ENCODE peak calls at places on chromosomes 5 and 9, in ten cellular contexts. Z is AG10803, C is astrocyte of the spinal cord, M is neural crest cell, B is uterus, H is BE2C, I is mesothelial cell of epicardium, D is WTC11, X is ovary, R is MCF 10A. P is an unnamed sample.
A peak's percentile ranks its signal among the peaks of the same experiment; 100 is the strongest.

GRCh38 chr5:170552486-170553122 is 48.8 kb downstream of the KCNIP1 start:
- DNase-seq in I (peak; percentile 86), M (peak; percentile 9), R (no peak), Z (peak; percentile 58), X (peak; percentile 69), B (peak; percentile 88), C (peak; percentile 91), D (peak; percentile 53), H (no peak), P (no peak)

GRCh38 chr5:52725065-52725746 is 62.5 kb upstream of the ITGA1 start:
- DNase-seq in R (peak; percentile 37), H (peak; percentile 12), D (no peak), M (no peak), X (no peak), I (no peak), Z (peak; percentile 18), C (no peak), B (no peak), P (no peak)

GRCh38 chr9:14343236-14343947 is 29.5 kb upstream of the NFIB start:
- DNase-seq in X (no peak), Z (no peak), I (no peak), C (no peak), D (no peak), R (no peak), M (no peak), B (no peak), H (no peak), P (no peak)

GRCh38 chr9:95807326-95807947 is 68.1 kb upstream of the ERCC6L2 start:
- DNase-seq in C (peak; percentile 53), Z (no peak), I (no peak), B (no peak), M (no peak), X (peak; percentile 72), D (no peak), R (no peak), H (no peak), P (no peak)

GRCh38 chr9:88745281-88746001 is 210.5 kb downstream of the NXNL2 start:
- DNase-seq in X (no peak), Z (peak; percentile 99), I (no peak), D (no peak), R (no peak), B (peak; percentile 39), M (no peak), C (peak; percentile 60), H (peak; percentile 77), P (no peak)

GRCh38 chr9:93030642-93031628 is 27.6 kb upstream of the SUSD3 start:
- DNase-seq in M (no peak), D (no peak), B (peak; percentile 31), C (no peak), R (no peak), X (no peak), I (no peak), Z (no peak), H (no peak), P (no peak)

GRCh38 chr5:130168211-130168610 is 263.9 kb downstream of the CHSY3 start:
- DNase-seq in Z (no peak), B (no peak), I (no peak), M (no peak), C (peak; percentile 74), D (no peak), R (peak; percentile 54), X (no peak), H (no peak), P (no peak)

GRCh38 chr9:95104966-95105365 is 212.5 kb downstream of the FANCC start:
- DNase-seq in B (no peak), C (no peak), X (no peak), H (no peak), I (no peak), D (no peak), R (no peak), M (no peak), Z (no peak), P (no peak)

GRCh38 chr9:135804588-135805421 is 102.5 kb downstream of the CAMSAP1 start:
- DNase-seq in C (peak; percentile 26), X (no peak), Z (peak; percentile 15), R (no peak), B (no peak), D (peak; percentile 63), I (no peak), H (no peak), M (no peak), P (no peak)

GRCh38 chr5:14266171-14266570 is 123.0 kb downstream of the TRIO start:
- DNase-seq in D (no peak), M (no peak), X (no peak), R (no peak), H (no peak), I (no peak), B (no peak), C (no peak), Z (peak; percentile 47), P (no peak)

GRCh38 chr5:14268738-14269137 is 125.6 kb downstream of the TRIO start:
- DNase-seq in C (peak; percentile 57), Z (peak; percentile 47), R (peak; percentile 37), H (no peak), B (no peak), I (no peak), X (peak; percentile 56), M (no peak), D (no peak), P (no peak)

GRCh38 chr5:14268236-14268701 is 125.1 kb downstream of the TRIO start:
- DNase-seq in C (peak; percentile 68), B (no peak), X (no peak), H (peak; percentile 63), R (peak; percentile 69), Z (peak; percentile 83), M (no peak), I (no peak), D (no peak), P (no peak)

GRCh38 chr5:14266686-14267085 is 123.5 kb downstream of the TRIO start:
- DNase-seq in Z (no peak), C (no peak), D (no peak), H (no peak), I (no peak), X (no peak), B (no peak), M (no peak), R (no peak), P (no peak)

DNA sequence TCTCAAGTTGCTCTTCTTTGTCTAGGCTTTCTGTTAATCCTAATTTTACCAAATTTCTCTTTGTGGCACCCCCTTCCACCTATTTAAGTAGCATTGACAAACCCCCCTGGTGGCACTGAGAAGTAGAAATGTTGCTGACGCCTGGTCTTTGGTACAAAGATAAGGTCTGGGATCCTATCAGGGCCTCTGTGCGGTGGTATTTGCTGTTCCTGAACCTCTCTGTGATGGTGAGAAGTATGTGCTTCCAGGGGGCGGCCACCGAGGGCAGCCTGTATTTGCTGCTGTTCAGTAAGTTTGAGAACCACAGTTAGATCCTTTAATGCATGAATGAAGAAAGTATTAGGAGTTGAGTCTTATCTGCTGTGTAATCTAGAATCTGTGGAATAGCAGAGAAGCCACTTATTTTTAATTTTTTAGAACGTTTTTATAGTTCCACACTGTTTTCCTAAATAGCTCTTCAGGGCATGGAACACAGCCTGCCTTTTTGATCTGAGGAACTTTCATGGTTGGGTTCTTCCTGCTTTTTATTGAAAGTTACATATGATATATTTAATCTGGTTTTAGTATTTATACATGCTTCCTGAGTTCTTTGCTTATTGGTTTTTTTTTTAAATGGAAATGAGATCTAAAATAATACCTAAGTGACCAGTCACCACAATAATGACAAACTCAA is 124.2 kb downstream of the TRIO start:
- DNase-seq in X (no peak), Z (no peak), R (no peak), M (no peak), D (no peak), B (no peak), H (no peak), C (no peak), I (no peak), P (no peak)
- TF ChIP-seq CTCF in X (no peak), Z (no peak), R (no peak), M (no peak), D (no peak), B (no peak), H (no peak), C (peak; percentile 10), I (no peak), P (peak; percentile 14)

GRCh38 chr5:132901730-132902129 is 28.3 kb downstream of the LEAP2 start:
- DNase-seq in Z (no peak), I (no peak), H (no peak), R (no peak), X (no peak), M (no peak), B (no peak), C (no peak), D (no peak), P (no peak)

GRCh38 chr5:132909702-132910101 is 36.2 kb downstream of the LEAP2 start:
- DNase-seq in I (no peak), H (no peak), M (no peak), X (no peak), C (no peak), R (no peak), Z (no peak), B (no peak), D (no peak), P (no peak)

GRCh38 chr5:132907161-132907560 is 33.7 kb downstream of the LEAP2 start:
- DNase-seq in I (no peak), R (no peak), Z (no peak), M (no peak), X (no peak), D (no peak), B (no peak), C (no peak), H (no peak), P (no peak)

GRCh38 chr5:132901036-132901435 is 27.6 kb downstream of the LEAP2 start:
- DNase-seq in Z (no peak), C (no peak), X (no peak), H (no peak), R (no peak), B (no peak), D (no peak), I (no peak), M (no peak), P (no peak)

GRCh38 chr5:132905938-132906337 is 32.5 kb downstream of the LEAP2 start:
- DNase-seq in X (no peak), Z (peak; percentile 62), M (no peak), D (no peak), R (peak; percentile 54), B (no peak), C (no peak), I (no peak), H (no peak), P (no peak)
- TF ChIP-seq CTCF in X (no peak), Z (peak; percentile 25), M (peak; percentile 33), D (no peak), R (no peak), B (no peak), C (no peak), I (peak; percentile 35), H (no peak), P (peak; percentile 12)

DNA sequence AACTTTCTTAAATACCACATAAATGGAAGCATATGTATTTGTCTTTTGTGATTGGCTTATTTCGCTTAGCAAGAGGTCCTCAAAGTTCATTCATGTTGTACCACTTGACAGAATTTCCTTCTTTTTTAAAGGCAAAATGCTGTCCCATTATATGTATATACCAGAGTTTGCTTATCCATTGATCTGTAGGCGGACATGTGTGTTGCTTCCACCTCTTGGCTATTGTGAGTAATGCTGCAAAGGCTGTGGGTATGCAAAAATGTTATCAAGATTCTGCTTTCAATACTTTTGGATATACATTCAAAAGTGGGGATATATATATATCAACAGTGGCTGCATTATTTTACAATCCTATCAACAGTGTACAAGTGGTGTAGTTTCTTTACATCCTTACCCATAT is 271.0 kb downstream of the PRR16 start:
- DNase-seq in H (no peak), C (no peak), D (no peak), M (no peak), I (no peak), R (no peak), X (no peak), B (no peak), Z (no peak), P (no peak)
- TF ChIP-seq CTCF in H (peak; percentile 39), C (peak; percentile 11), D (no peak), M (no peak), I (no peak), R (peak; percentile 12), X (no peak), B (no peak), Z (no peak), P (no peak)

GRCh38 chr5:8993031-8993430 is 552.8 kb downstream of the SEMA5A start:
- DNase-seq in Z (no peak), H (no peak), R (peak; percentile 33), D (no peak), B (no peak), I (no peak), M (no peak), C (no peak), X (no peak), P (no peak)
- TF ChIP-seq CTCF in Z (peak; percentile 45), H (peak; percentile 24), R (peak; percentile 37), D (peak; percentile 25), B (no peak), I (peak; percentile 65), M (peak; percentile 67), C (peak; percentile 62), X (no peak), P (peak; percentile 65)